ENCODE peak calls at places on chromosomes 13 and 19, in five cellular contexts. One of them, this sample, is unnamed.

GRCh38 chr19:40162104-40162503 is 29.1 kb upstream of the MAP3K10 start:
- DNase-seq in ELF-1: no peak
- DNase-seq in GM19239: no peak
- DNase-seq in non-pigmented ciliary epithelial cell: no peak
- DNase-seq in neural crest cell: no peak
- DNase-seq in this sample: no peak

GRCh38 chr19:48881741-48882657 is 9.8 kb downstream of the PPP1R15A start:
- DNase-seq in neural crest cell: peak
- DNase-seq in GM19239: no peak
- DNase-seq in ELF-1: peak
- DNase-seq in non-pigmented ciliary epithelial cell: no peak
- DNase-seq in this sample: no peak

GRCh38 chr13:24502567-24503375 is 9.8 kb downstream of the PARP4 start:
- DNase-seq in neural crest cell: no peak
- DNase-seq in ELF-1: peak
- DNase-seq in GM19239: no peak
- DNase-seq in non-pigmented ciliary epithelial cell: no peak
- DNase-seq in this sample: peak

GRCh38 chr19:40783711-40784110 is 5.7 kb downstream of the RAB4B start:
- DNase-seq in non-pigmented ciliary epithelial cell: no peak
- DNase-seq in neural crest cell: no peak
- DNase-seq in GM19239: no peak
- DNase-seq in ELF-1: no peak
- DNase-seq in this sample: no peak

GRCh38 chr19:56312337-56312736 is 2.3 kb downstream of the ZSCAN5A start:
- DNase-seq in non-pigmented ciliary epithelial cell: no peak
- DNase-seq in GM19239: no peak
- DNase-seq in neural crest cell: no peak
- DNase-seq in ELF-1: no peak
- DNase-seq in this sample: no peak

GRCh38 chr13:49053899-49054298 is 78.2 kb downstream of the FNDC3A start:
- DNase-seq in neural crest cell: no peak
- DNase-seq in non-pigmented ciliary epithelial cell: no peak
- DNase-seq in ELF-1: peak
- DNase-seq in GM19239: no peak
- DNase-seq in this sample: no peak

GRCh38 chr19:7868671-7869452 is 5.3 kb downstream of the PRR36 start:
- DNase-seq in GM19239: peak
- DNase-seq in non-pigmented ciliary epithelial cell: no peak
- DNase-seq in ELF-1: peak
- DNase-seq in neural crest cell: peak
- DNase-seq in this sample: peak

GRCh38 chr19:49133621-49134454 is 14.5 kb downstream of the PPFIA3 start:
- DNase-seq in neural crest cell: no peak
- DNase-seq in ELF-1: peak
- DNase-seq in non-pigmented ciliary epithelial cell: no peak
- DNase-seq in GM19239: no peak
- DNase-seq in this sample: peak

This sample was measured in kidney tubule cell.